ENCODE peak calls at places on chromosome 6, in eight cellular contexts. S is mucosa of gallbladder; R is T follicular helper cell; F is activated CD8-positive, alpha-beta memory T cell treated with anti-CD3 and anti-CD28 coated beads for 48 hours; L is hypothalamus; W is MM.1S; E is cerebellum; N is PC-3. J is an unnamed sample.

GRCh38 chr6:52221302-52221701 is 23.0 kb downstream of the IL17F start:
- DNase-seq in S (no peak), R (no peak), F (no peak), L (no peak), W (peak; percentile 76), E (no peak), N (no peak), J (no peak)

GRCh38 chr6:87658516-87658915 is 43.5 kb downstream of the AKIRIN2 start:
- DNase-seq in S (no peak), R (no peak), F (no peak), L (no peak), W (no peak), E (no peak), N (no peak), J (no peak)

GRCh38 chr6:34540841-34541240 is 15.3 kb downstream of the SPDEF start:
- DNase-seq in S (no peak), R (no peak), F (no peak), L (no peak), W (no peak), E (no peak), N (no peak), J (no peak)

GRCh38 chr6:120378582-120379220 is 955.6 kb downstream of the TBC1D32 start:
- DNase-seq in S (no peak), R (no peak), F (no peak), L (no peak), W (peak; percentile 69), E (no peak), N (peak; percentile 70), J (peak; percentile 74)

GRCh38 chr6:7911345-7911725 is 747 bp upstream of the TXNDC5 start:
- DNase-seq in S (no peak), R (no peak), F (no peak), L (no peak), W (peak; percentile 73), E (no peak), N (peak; percentile 44), J (peak; percentile 64)

GRCh38 chr6:105993769-105994521 is 92.2 kb upstream of the PRDM1 start:
- DNase-seq in S (peak; percentile 40), R (peak; percentile 22), F (peak; percentile 32), L (no peak), W (peak; percentile 60), E (peak; percentile 23), N (no peak), J (no peak)

GRCh38 chr6:41347349-41348050 is 12.1 kb downstream of the NCR2 start:
- DNase-seq in S (no peak), R (no peak), F (no peak), L (no peak), W (no peak), E (no peak), N (no peak), J (peak; percentile 29)

GRCh38 chr6:44650495-44650894 is 263.0 kb downstream of the CDC5L start:
- DNase-seq in S (no peak), R (no peak), F (no peak), L (no peak), W (no peak), E (no peak), N (no peak), J (no peak)

GRCh38 chr6:32146687-32147086 is 5.1 kb downstream of the PRRT1 start:
- DNase-seq in S (no peak), R (no peak), F (no peak), L (no peak), W (no peak), E (no peak), N (no peak), J (no peak)

GRCh38 chr6:14819001-14819400 is 426.9 kb upstream of the JARID2 start:
- DNase-seq in S (no peak), R (no peak), F (no peak), L (no peak), W (no peak), E (no peak), N (no peak), J (no peak)